ENCODE peak calls at places on chromosome 17, in ten cellular contexts. One of them, this sample, is unnamed.

GRCh38 chr17:48747445-48748363 is 19.2 kb upstream of the HOXB13 start:
- DNase-seq in T47D: no peak
- DNase-seq in effector CD4-positive, alpha-beta T cell: no peak
- DNase-seq in GM04504: no peak
- DNase-seq in mucosa of gallbladder: no peak
- DNase-seq in heart right ventricle: no peak
- DNase-seq in activated CD4-positive, alpha-beta T cell treated with anti-CD3 and anti-CD28 coated beads for 48 hours: no peak
- DNase-seq in DMS153: no peak
- DNase-seq in WTC11: peak
- DNase-seq in HCT116: no peak
- DNase-seq in this sample: no peak

GRCh38 chr17:41717408-41718286 is 5.5 kb downstream of the GAST start:
- DNase-seq in DMS153: peak
- DNase-seq in effector CD4-positive, alpha-beta T cell: no peak
- DNase-seq in heart right ventricle: no peak
- DNase-seq in mucosa of gallbladder: no peak
- DNase-seq in GM04504: no peak
- DNase-seq in HCT116: no peak
- DNase-seq in activated CD4-positive, alpha-beta T cell treated with anti-CD3 and anti-CD28 coated beads for 48 hours: no peak
- DNase-seq in WTC11: no peak
- DNase-seq in T47D: no peak
- DNase-seq in this sample: no peak

GRCh38 chr17:861364-861763 is 79.2 kb downstream of the MRM3 start:
- DNase-seq in mucosa of gallbladder: no peak
- DNase-seq in activated CD4-positive, alpha-beta T cell treated with anti-CD3 and anti-CD28 coated beads for 48 hours: no peak
- DNase-seq in HCT116: no peak
- DNase-seq in effector CD4-positive, alpha-beta T cell: no peak
- DNase-seq in heart right ventricle: no peak
- DNase-seq in GM04504: no peak
- DNase-seq in T47D: no peak
- DNase-seq in DMS153: no peak
- DNase-seq in WTC11: no peak
- DNase-seq in this sample: no peak

GRCh38 chr17:81934098-81934757 is 2.9 kb downstream of the PYCR1 start:
- DNase-seq in WTC11: no peak
- DNase-seq in HCT116: no peak
- DNase-seq in T47D: no peak
- DNase-seq in heart right ventricle: no peak
- DNase-seq in effector CD4-positive, alpha-beta T cell: no peak
- DNase-seq in DMS153: no peak
- DNase-seq in activated CD4-positive, alpha-beta T cell treated with anti-CD3 and anti-CD28 coated beads for 48 hours: no peak
- DNase-seq in GM04504: no peak
- DNase-seq in mucosa of gallbladder: no peak
- DNase-seq in this sample: no peak

GRCh38 chr17:61219460-61219859 is 180.2 kb upstream of the TBX2 start:
- DNase-seq in effector CD4-positive, alpha-beta T cell: no peak
- DNase-seq in GM04504: peak
- DNase-seq in heart right ventricle: peak
- DNase-seq in WTC11: no peak
- DNase-seq in T47D: no peak
- DNase-seq in DMS153: no peak
- DNase-seq in activated CD4-positive, alpha-beta T cell treated with anti-CD3 and anti-CD28 coated beads for 48 hours: no peak
- DNase-seq in mucosa of gallbladder: no peak
- DNase-seq in HCT116: no peak
- DNase-seq in this sample: no peak

GRCh38 chr17:73365934-73366623 is 54.3 kb upstream of the CDC42EP4 start:
- DNase-seq in WTC11: no peak
- DNase-seq in HCT116: no peak
- DNase-seq in GM04504: no peak
- DNase-seq in T47D: no peak
- DNase-seq in mucosa of gallbladder: no peak
- DNase-seq in DMS153: no peak
- DNase-seq in effector CD4-positive, alpha-beta T cell: no peak
- DNase-seq in heart right ventricle: peak
- DNase-seq in activated CD4-positive, alpha-beta T cell treated with anti-CD3 and anti-CD28 coated beads for 48 hours: no peak
- DNase-seq in this sample: no peak

GRCh38 chr17:28043296-28043695 is 819 bp downstream of the NLK start:
- DNase-seq in heart right ventricle: no peak
- DNase-seq in HCT116: no peak
- DNase-seq in T47D: no peak
- DNase-seq in GM04504: no peak
- DNase-seq in effector CD4-positive, alpha-beta T cell: no peak
- DNase-seq in mucosa of gallbladder: no peak
- DNase-seq in WTC11: no peak
- DNase-seq in DMS153: no peak
- DNase-seq in activated CD4-positive, alpha-beta T cell treated with anti-CD3 and anti-CD28 coated beads for 48 hours: no peak
- DNase-seq in this sample: no peak

GRCh38 chr17:68356520-68356919 is 65.2 kb downstream of the ARSG start:
- DNase-seq in effector CD4-positive, alpha-beta T cell: peak
- DNase-seq in DMS153: no peak
- DNase-seq in heart right ventricle: no peak
- DNase-seq in WTC11: no peak
- DNase-seq in mucosa of gallbladder: peak
- DNase-seq in T47D: no peak
- DNase-seq in GM04504: no peak
- DNase-seq in activated CD4-positive, alpha-beta T cell treated with anti-CD3 and anti-CD28 coated beads for 48 hours: peak
- DNase-seq in HCT116: no peak
- DNase-seq in this sample: no peak

GRCh38 chr17:75785770-75786538 is 1.3 kb downstream of the UNK start:
- DNase-seq in mucosa of gallbladder: no peak
- DNase-seq in HCT116: no peak
- DNase-seq in heart right ventricle: no peak
- DNase-seq in DMS153: no peak
- DNase-seq in WTC11: no peak
- DNase-seq in GM04504: no peak
- DNase-seq in effector CD4-positive, alpha-beta T cell: no peak
- DNase-seq in T47D: no peak
- DNase-seq in activated CD4-positive, alpha-beta T cell treated with anti-CD3 and anti-CD28 coated beads for 48 hours: no peak
- DNase-seq in this sample: peak

GRCh38 chr17:74147966-74148365 is 55.5 kb upstream of the RPL38 start:
- DNase-seq in activated CD4-positive, alpha-beta T cell treated with anti-CD3 and anti-CD28 coated beads for 48 hours: no peak
- DNase-seq in effector CD4-positive, alpha-beta T cell: no peak
- DNase-seq in GM04504: no peak
- DNase-seq in heart right ventricle: no peak
- DNase-seq in T47D: no peak
- DNase-seq in DMS153: no peak
- DNase-seq in mucosa of gallbladder: no peak
- DNase-seq in HCT116: no peak
- DNase-seq in WTC11: no peak
- DNase-seq in this sample: no peak

GRCh38 chr17:35750526-35751395 is 2.3 kb downstream of the GAS2L2 start:
- DNase-seq in GM04504: no peak
- DNase-seq in activated CD4-positive, alpha-beta T cell treated with anti-CD3 and anti-CD28 coated beads for 48 hours: no peak
- DNase-seq in mucosa of gallbladder: no peak
- DNase-seq in heart right ventricle: no peak
- DNase-seq in WTC11: no peak
- DNase-seq in DMS153: no peak
- DNase-seq in T47D: no peak
- DNase-seq in effector CD4-positive, alpha-beta T cell: no peak
- DNase-seq in HCT116: no peak
- DNase-seq in this sample: no peak

GRCh38 chr17:1070411-1070810 is 73.5 kb downstream of the TIMM22 start:
- DNase-seq in activated CD4-positive, alpha-beta T cell treated with anti-CD3 and anti-CD28 coated beads for 48 hours: no peak
- DNase-seq in heart right ventricle: no peak
- DNase-seq in GM04504: no peak
- DNase-seq in HCT116: no peak
- DNase-seq in DMS153: no peak
- DNase-seq in T47D: no peak
- DNase-seq in effector CD4-positive, alpha-beta T cell: no peak
- DNase-seq in WTC11: no peak
- DNase-seq in mucosa of gallbladder: no peak
- DNase-seq in this sample: no peak

GRCh38 chr17:45320931-45321461 is 4.2 kb upstream of the MAP3K14 start:
- DNase-seq in GM04504: peak
- DNase-seq in effector CD4-positive, alpha-beta T cell: no peak
- DNase-seq in T47D: peak
- DNase-seq in HCT116: peak
- DNase-seq in DMS153: no peak
- DNase-seq in mucosa of gallbladder: no peak
- DNase-seq in activated CD4-positive, alpha-beta T cell treated with anti-CD3 and anti-CD28 coated beads for 48 hours: no peak
- DNase-seq in WTC11: no peak
- DNase-seq in heart right ventricle: no peak
- DNase-seq in this sample: peak

GRCh38 chr17:65618516-65618915 is 57.1 kb upstream of the AXIN2 start:
- DNase-seq in heart right ventricle: no peak
- DNase-seq in GM04504: no peak
- DNase-seq in T47D: no peak
- DNase-seq in effector CD4-positive, alpha-beta T cell: no peak
- DNase-seq in mucosa of gallbladder: no peak
- DNase-seq in HCT116: no peak
- DNase-seq in activated CD4-positive, alpha-beta T cell treated with anti-CD3 and anti-CD28 coated beads for 48 hours: no peak
- DNase-seq in WTC11: no peak
- DNase-seq in DMS153: no peak
- DNase-seq in this sample: no peak

This sample was measured in RCC 7860.